ENCODE peak calls at places on chromosomes 11 and 22, in eight cellular contexts. L is bronchial epithelial cell; N is small intestine; Z is stimulated activated naive CD8-positive, alpha-beta T cell treated with anti-CD3 and anti-CD28 coated beads, Interleukin-15, Interleukin-2, amounts not matched to agents 100 U/mL and 50 U/mL, for 24 hours; T is stomach; F is posterior cingulate gyrus; K is HS-27A; P is endothelial cell. W is an unnamed sample.

GRCh38 chr11:121898913-121899312 is 217.1 kb downstream of the BLID start:
- DNase-seq in L (no peak), N (no peak), Z (no peak), T (no peak), F (no peak), K (no peak), P (no peak), W (no peak)

GRCh38 chr11:108973402-108974119 is 308.7 kb downstream of the DDX10 start:
- DNase-seq in L (peak; percentile 84), N (no peak), Z (no peak), T (no peak), F (no peak), K (peak; percentile 69), P (no peak), W (peak; percentile 40)

GRCh38 chr11:126357055-126357962 is 1.8 kb downstream of the ST3GAL4 start:
- DNase-seq in L (no peak), N (no peak), Z (no peak), T (no peak), F (no peak), K (no peak), P (no peak), W (no peak)

GRCh38 chr11:128251140-128251539 is 336.2 kb downstream of the ETS1 start:
- DNase-seq in L (peak; percentile 91), N (no peak), Z (no peak), T (no peak), F (no peak), K (no peak), P (no peak), W (no peak)

GRCh38 chr11:79363261-79363660 is 77.6 kb downstream of the TENM4 start:
- DNase-seq in L (peak; percentile 72), N (no peak), Z (no peak), T (no peak), F (no peak), K (no peak), P (no peak), W (no peak)

GRCh38 chr22:19989725-19990067 is 26.9 kb downstream of the ARVCF start:
- DNase-seq in L (no peak), N (no peak), Z (no peak), T (no peak), F (no peak), K (no peak), P (no peak), W (no peak)

GRCh38 chr11:6736495-6737121 is 35.2 kb downstream of the OR2AG2 start:
- DNase-seq in L (no peak), N (no peak), Z (no peak), T (no peak), F (no peak), K (no peak), P (no peak), W (no peak)

GRCh38 chr22:28582806-28583205 is 96.8 kb downstream of the TTC28 start:
- DNase-seq in L (no peak), N (no peak), Z (no peak), T (no peak), F (no peak), K (no peak), P (no peak), W (no peak)

GRCh38 chr22:27105142-27106025 is 448.0 kb downstream of the MIAT start:
- DNase-seq in L (peak; percentile 25), N (no peak), Z (no peak), T (peak; percentile 31), F (peak; percentile 32), K (peak; percentile 62), P (no peak), W (no peak)

GRCh38 chr11:1745701-1746320 is 4.6 kb downstream of the IFITM10 start:
- DNase-seq in L (no peak), N (no peak), Z (no peak), T (no peak), F (no peak), K (no peak), P (no peak), W (no peak)

GRCh38 chr11:27471067-27471587 is 1.5 kb downstream of the LGR4 start:
- DNase-seq in L (no peak), N (peak; percentile 51), Z (no peak), T (no peak), F (no peak), K (no peak), P (peak; percentile 9), W (no peak)

GRCh38 chr11:63862923-63863322 is 24.0 kb downstream of the MARK2 start:
- DNase-seq in L (no peak), N (peak; percentile 88), Z (no peak), T (peak; percentile 84), F (no peak), K (no peak), P (no peak), W (no peak)

GRCh38 chr11:72617080-72617744 is 57.0 kb downstream of the PDE2A start:
- DNase-seq in L (no peak), N (no peak), Z (no peak), T (no peak), F (no peak), K (no peak), P (no peak), W (no peak)

GRCh38 chr22:49244466-49245420 is 582.9 kb downstream of the BRD1 start:
- DNase-seq in L (no peak), N (no peak), Z (no peak), T (no peak), F (no peak), K (no peak), P (no peak), W (no peak)

GRCh38 chr11:112451250-112451649 is 190.6 kb upstream of the PLET1 start:
- DNase-seq in L (no peak), N (no peak), Z (no peak), T (no peak), F (no peak), K (no peak), P (no peak), W (no peak)

GRCh38 chr11:74951241-74951640 is 2.2 kb downstream of the SPCS2 start:
- DNase-seq in L (no peak), N (no peak), Z (no peak), T (no peak), F (no peak), K (no peak), P (no peak), W (no peak)

GRCh38 chr11:123196060-123196714 is 1.1 kb upstream of the CLMP start:
- DNase-seq in L (no peak), N (no peak), Z (no peak), T (no peak), F (no peak), K (no peak), P (peak; percentile 31), W (no peak)

GRCh38 chr11:11622772-11623531 is 1.1 kb upstream of the GALNT18 start:
- DNase-seq in L (peak; percentile 24), N (no peak), Z (no peak), T (no peak), F (no peak), K (no peak), P (no peak), W (no peak)

GRCh38 chr11:94149435-94149834 is 20.8 kb downstream of the PANX1 start:
- DNase-seq in L (peak; percentile 75), N (no peak), Z (no peak), T (no peak), F (no peak), K (no peak), P (no peak), W (no peak)

GRCh38 chr22:29431986-29432385 is 6.4 kb upstream of the RFPL1 start:
- DNase-seq in L (no peak), N (peak; percentile 52), Z (no peak), T (no peak), F (no peak), K (no peak), P (no peak), W (no peak)